ENCODE peak calls at places on chromosome 5, in nine cellular contexts. One of them, this sample, is unnamed.

GRCh38 chr5:53475320-53475719 is 5.1 kb upstream of the FST start:
- DNase-seq in A172: no peak
- DNase-seq in GM12865: no peak
- DNase-seq in activated CD4-positive, alpha-beta T cell treated with anti-CD3 and anti-CD28 coated beads, Interleukin-2, amount 50 U/mL, for 48 hours: no peak
- DNase-seq in CD8-positive, alpha-beta memory T cell: no peak
- DNase-seq in AG04449: no peak
- DNase-seq in endodermal cell: no peak
- DNase-seq in nucleus accumbens: no peak
- DNase-seq in NCI-H1105 treated with DMSO at 0.1 percent for 48 hours: no peak
- DNase-seq in this sample: no peak

GRCh38 chr5:31471916-31472315 is 60.0 kb downstream of the DROSHA start:
- DNase-seq in A172: no peak
- DNase-seq in GM12865: no peak
- DNase-seq in activated CD4-positive, alpha-beta T cell treated with anti-CD3 and anti-CD28 coated beads, Interleukin-2, amount 50 U/mL, for 48 hours: no peak
- DNase-seq in CD8-positive, alpha-beta memory T cell: no peak
- DNase-seq in AG04449: no peak
- DNase-seq in endodermal cell: no peak
- DNase-seq in nucleus accumbens: no peak
- DNase-seq in NCI-H1105 treated with DMSO at 0.1 percent for 48 hours: no peak
- DNase-seq in this sample: no peak

GRCh38 chr5:761206-761771 is 23.2 kb downstream of the ZDHHC11B start:
- DNase-seq in A172: no peak
- DNase-seq in GM12865: no peak
- DNase-seq in activated CD4-positive, alpha-beta T cell treated with anti-CD3 and anti-CD28 coated beads, Interleukin-2, amount 50 U/mL, for 48 hours: no peak
- DNase-seq in CD8-positive, alpha-beta memory T cell: no peak
- DNase-seq in AG04449: no peak
- DNase-seq in endodermal cell: peak
- DNase-seq in nucleus accumbens: no peak
- DNase-seq in NCI-H1105 treated with DMSO at 0.1 percent for 48 hours: no peak
- DNase-seq in this sample: no peak

GRCh38 chr5:35374584-35374983 is 144.3 kb upstream of the PRLR start:
- DNase-seq in A172: no peak
- DNase-seq in GM12865: no peak
- DNase-seq in activated CD4-positive, alpha-beta T cell treated with anti-CD3 and anti-CD28 coated beads, Interleukin-2, amount 50 U/mL, for 48 hours: no peak
- DNase-seq in CD8-positive, alpha-beta memory T cell: no peak
- DNase-seq in AG04449: no peak
- DNase-seq in endodermal cell: no peak
- DNase-seq in nucleus accumbens: no peak
- DNase-seq in NCI-H1105 treated with DMSO at 0.1 percent for 48 hours: no peak
- DNase-seq in this sample: no peak

GRCh38 chr5:134007581-134008256 is 2.9 kb upstream of the VDAC1 start:
- DNase-seq in A172: peak
- DNase-seq in GM12865: no peak
- DNase-seq in activated CD4-positive, alpha-beta T cell treated with anti-CD3 and anti-CD28 coated beads, Interleukin-2, amount 50 U/mL, for 48 hours: no peak
- DNase-seq in CD8-positive, alpha-beta memory T cell: no peak
- DNase-seq in AG04449: no peak
- DNase-seq in endodermal cell: peak
- DNase-seq in nucleus accumbens: no peak
- DNase-seq in NCI-H1105 treated with DMSO at 0.1 percent for 48 hours: no peak
- DNase-seq in this sample: no peak

GRCh38 chr5:84218546-84218945 is 166.1 kb downstream of the EDIL3 start:
- DNase-seq in A172: peak
- DNase-seq in GM12865: no peak
- DNase-seq in activated CD4-positive, alpha-beta T cell treated with anti-CD3 and anti-CD28 coated beads, Interleukin-2, amount 50 U/mL, for 48 hours: no peak
- DNase-seq in CD8-positive, alpha-beta memory T cell: no peak
- DNase-seq in AG04449: no peak
- DNase-seq in endodermal cell: peak
- DNase-seq in nucleus accumbens: no peak
- DNase-seq in NCI-H1105 treated with DMSO at 0.1 percent for 48 hours: no peak
- DNase-seq in this sample: no peak

GRCh38 chr5:10124287-10124686 is 125.4 kb downstream of the ATPSCKMT start:
- DNase-seq in A172: no peak
- DNase-seq in GM12865: no peak
- DNase-seq in activated CD4-positive, alpha-beta T cell treated with anti-CD3 and anti-CD28 coated beads, Interleukin-2, amount 50 U/mL, for 48 hours: no peak
- DNase-seq in CD8-positive, alpha-beta memory T cell: no peak
- DNase-seq in AG04449: no peak
- DNase-seq in endodermal cell: no peak
- DNase-seq in nucleus accumbens: peak
- DNase-seq in NCI-H1105 treated with DMSO at 0.1 percent for 48 hours: no peak
- DNase-seq in this sample: no peak

GRCh38 chr5:2802693-2803365 is 51.4 kb upstream of the IRX2 start:
- DNase-seq in A172: no peak
- DNase-seq in GM12865: no peak
- DNase-seq in activated CD4-positive, alpha-beta T cell treated with anti-CD3 and anti-CD28 coated beads, Interleukin-2, amount 50 U/mL, for 48 hours: no peak
- DNase-seq in CD8-positive, alpha-beta memory T cell: no peak
- DNase-seq in AG04449: no peak
- DNase-seq in endodermal cell: no peak
- DNase-seq in nucleus accumbens: no peak
- DNase-seq in NCI-H1105 treated with DMSO at 0.1 percent for 48 hours: no peak
- DNase-seq in this sample: no peak

GRCh38 chr5:110815916-110816605 is 77.3 kb downstream of the SLC25A46 start:
- DNase-seq in A172: no peak
- DNase-seq in GM12865: no peak
- DNase-seq in activated CD4-positive, alpha-beta T cell treated with anti-CD3 and anti-CD28 coated beads, Interleukin-2, amount 50 U/mL, for 48 hours: no peak
- DNase-seq in CD8-positive, alpha-beta memory T cell: no peak
- DNase-seq in AG04449: no peak
- DNase-seq in endodermal cell: no peak
- DNase-seq in nucleus accumbens: no peak
- DNase-seq in NCI-H1105 treated with DMSO at 0.1 percent for 48 hours: no peak
- DNase-seq in this sample: no peak

GRCh38 chr5:58012103-58012502 is 447.8 kb downstream of the PLK2 start:
- DNase-seq in A172: peak
- DNase-seq in GM12865: no peak
- DNase-seq in activated CD4-positive, alpha-beta T cell treated with anti-CD3 and anti-CD28 coated beads, Interleukin-2, amount 50 U/mL, for 48 hours: no peak
- DNase-seq in CD8-positive, alpha-beta memory T cell: no peak
- DNase-seq in AG04449: no peak
- DNase-seq in endodermal cell: no peak
- DNase-seq in nucleus accumbens: no peak
- DNase-seq in NCI-H1105 treated with DMSO at 0.1 percent for 48 hours: no peak
- DNase-seq in this sample: no peak

GRCh38 chr5:6914336-6914735 is 201.1 kb downstream of the TENT4A start:
- DNase-seq in A172: no peak
- DNase-seq in GM12865: no peak
- DNase-seq in activated CD4-positive, alpha-beta T cell treated with anti-CD3 and anti-CD28 coated beads, Interleukin-2, amount 50 U/mL, for 48 hours: no peak
- DNase-seq in CD8-positive, alpha-beta memory T cell: no peak
- DNase-seq in AG04449: no peak
- DNase-seq in endodermal cell: no peak
- DNase-seq in nucleus accumbens: no peak
- DNase-seq in NCI-H1105 treated with DMSO at 0.1 percent for 48 hours: no peak
- DNase-seq in this sample: no peak

GRCh38 chr5:136094189-136094912 is 38.3 kb upstream of the SMAD5 start:
- DNase-seq in A172: no peak
- DNase-seq in GM12865: no peak
- DNase-seq in activated CD4-positive, alpha-beta T cell treated with anti-CD3 and anti-CD28 coated beads, Interleukin-2, amount 50 U/mL, for 48 hours: no peak
- DNase-seq in CD8-positive, alpha-beta memory T cell: no peak
- DNase-seq in AG04449: no peak
- DNase-seq in endodermal cell: no peak
- DNase-seq in nucleus accumbens: no peak
- DNase-seq in NCI-H1105 treated with DMSO at 0.1 percent for 48 hours: no peak
- DNase-seq in this sample: no peak

GRCh38 chr5:103450333-103451061 is 112.1 kb downstream of the NUDT12 start:
- DNase-seq in A172: peak
- DNase-seq in GM12865: no peak
- DNase-seq in activated CD4-positive, alpha-beta T cell treated with anti-CD3 and anti-CD28 coated beads, Interleukin-2, amount 50 U/mL, for 48 hours: no peak
- DNase-seq in CD8-positive, alpha-beta memory T cell: no peak
- DNase-seq in AG04449: peak
- DNase-seq in endodermal cell: no peak
- DNase-seq in nucleus accumbens: no peak
- DNase-seq in NCI-H1105 treated with DMSO at 0.1 percent for 48 hours: no peak
- DNase-seq in this sample: peak

GRCh38 chr5:79613571-79613970 is 1.3 kb downstream of the TENT2 start:
- DNase-seq in A172: no peak
- DNase-seq in GM12865: no peak
- DNase-seq in activated CD4-positive, alpha-beta T cell treated with anti-CD3 and anti-CD28 coated beads, Interleukin-2, amount 50 U/mL, for 48 hours: no peak
- DNase-seq in CD8-positive, alpha-beta memory T cell: no peak
- DNase-seq in AG04449: no peak
- DNase-seq in endodermal cell: no peak
- DNase-seq in nucleus accumbens: no peak
- DNase-seq in NCI-H1105 treated with DMSO at 0.1 percent for 48 hours: no peak
- DNase-seq in this sample: no peak